ENCODE peak calls at places on chromosomes 1 and 21, in four cellular contexts. K is hepatocyte, I is HCT116, O is IMR-90. T is an unnamed sample.
A peak's percentile ranks its signal among the peaks of the same experiment; 100 is the strongest.

GRCh38 chr1:83834621-83835264 is 164.2 kb downstream of the TTLL7 start:
- DNase-seq in K (no peak), O (no peak), I (no peak), T (no peak)

GRCh38 chr1:244352156-244352830 is 99.4 kb downstream of the ADSS2 start:
- DNase-seq in K (no peak), O (no peak), I (no peak), T (no peak)

GRCh38 chr1:114454539-114454938 is 56.5 kb downstream of the TRIM33 start:
- DNase-seq in I (no peak), O (no peak), K (no peak), T (no peak)

GRCh38 chr21:45354970-45355369 is 50.0 kb upstream of the COL18A1 start:
- DNase-seq in O (no peak), K (no peak), I (no peak), T (no peak)

GRCh38 chr1:228014235-228014930 is 7.6 kb downstream of the WNT3A start:
- DNase-seq in I (no peak), K (peak; percentile 17), O (peak; percentile 38), T (no peak)

GRCh38 chr1:177585492-177586220 is 384.2 kb downstream of the SEC16B start:
- DNase-seq in I (no peak), O (no peak), K (peak; percentile 80), T (no peak)

GRCh38 chr21:46206163-46207005 is 22.1 kb upstream of the SPATC1L start:
- DNase-seq in O (no peak), K (no peak), I (no peak), T (no peak)

GRCh38 chr1:48691429-48692001 is 85.2 kb downstream of the BEND5 start:
- DNase-seq in K (no peak), I (no peak), O (no peak), T (no peak)

GRCh38 chr1:116403506-116404136 is 30.6 kb downstream of the ATP1A1 start:
- DNase-seq in K (no peak), O (no peak), I (no peak), T (no peak)

GRCh38 chr1:156426015-156426414 is 57.0 kb downstream of the RHBG start:
- DNase-seq in I (no peak), K (no peak), O (no peak), T (no peak)

GRCh38 chr1:169348356-169349036 is 19.1 kb downstream of the NME7 start:
- DNase-seq in O (peak; percentile 68), K (peak; percentile 74), I (peak; percentile 57), T (peak; percentile 84)

GRCh38 chr1:192763243-192763642 is 45.6 kb upstream of the RGS2 start:
- DNase-seq in O (peak; percentile 58), K (no peak), I (no peak), T (no peak)

GRCh38 chr1:2854611-2855010 is 53.1 kb upstream of the TTC34 start:
- DNase-seq in I (no peak), O (no peak), K (no peak), T (no peak)

GRCh38 chr1:110235839-110236682 is 25.9 kb downstream of the KCNC4 start:
- DNase-seq in I (peak; percentile 39), O (peak; percentile 85), K (peak; percentile 38), T (no peak)

GRCh38 chr21:29157084-29157483 is 26.6 kb downstream of the MAP3K7CL start:
- DNase-seq in O (no peak), K (no peak), I (no peak), T (no peak)

GRCh38 chr1:67605209-67605780 is 79.7 kb upstream of the GADD45A start:
- DNase-seq in O (no peak), K (no peak), I (no peak), T (no peak)

GRCh38 chr1:248098529-248098928 is 3.5 kb downstream of the OR2L13 start:
- DNase-seq in K (no peak), I (no peak), O (no peak), T (no peak)

GRCh38 chr1:94980049-94980908 is 53.4 kb upstream of the CNN3 start:
- DNase-seq in K (no peak), I (no peak), O (peak; percentile 81), T (no peak)

GRCh38 chr1:42658880-42659337 is 686 bp downstream of the PPIH start:
- DNase-seq in O (peak; percentile 43), I (no peak), K (peak; percentile 22), T (no peak)
- H3K4me3 ChIP-seq in O (peak overlapping the region; percentile 55), I (peak overlapping the region; percentile 98), K (peak overlapping the region; percentile 95), T (peak overlapping the region; percentile 84)

GRCh38 chr1:64864018-64864945 is 102.1 kb downstream of the JAK1 start:
- DNase-seq in K (no peak), I (peak; percentile 33), O (no peak), T (peak; percentile 90)

GRCh38 chr1:64871256-64871655 is 95.1 kb downstream of the JAK1 start:
- DNase-seq in O (no peak), K (no peak), I (no peak), T (no peak)

GRCh38 chr1:64865105-64865757 is 101.1 kb downstream of the JAK1 start:
- DNase-seq in I (no peak), O (no peak), K (no peak), T (no peak)

GRCh38 chr1:64867266-64867665 is 99.1 kb downstream of the JAK1 start:
- DNase-seq in I (no peak), K (no peak), O (peak; percentile 9), T (no peak)

GRCh38 chr1:64866689-64867088 is 99.7 kb downstream of the JAK1 start:
- DNase-seq in O (peak; percentile 43), I (no peak), K (no peak), T (no peak)
- H2AFZ ChIP-seq in O (no peak overlapping the region), I (no peak overlapping the region), K (no peak overlapping the region), T (no peak overlapping the region)

DNA sequence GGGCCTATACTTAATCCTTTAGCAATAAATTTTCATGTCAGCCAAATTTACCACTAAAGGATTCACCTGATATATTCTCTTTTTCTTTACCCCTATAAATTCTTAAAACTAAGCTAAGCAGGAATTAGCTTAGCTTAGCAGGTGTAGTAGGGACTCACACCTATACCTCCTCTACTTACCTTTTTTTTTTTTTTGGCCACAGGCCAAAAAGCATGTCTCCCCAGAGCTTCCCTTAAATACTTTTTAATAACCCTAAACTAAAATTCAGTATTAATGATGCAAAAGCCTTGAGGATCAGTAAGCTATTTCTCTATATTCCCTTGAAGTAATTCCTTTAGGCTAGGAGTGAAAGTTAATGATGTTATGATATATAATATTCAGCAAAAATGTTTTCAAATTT is 23.2 kb downstream of the PEA15 start:
- DNase-seq in K (no peak), O (no peak), I (no peak), T (no peak)
- H3K27ac ChIP-seq in K (no peak overlapping the region), O (no peak overlapping the region), I (no peak overlapping the region), T (no peak overlapping the region)

GRCh38 chr1:30885580-30886513 is 22.7 kb downstream of the SDC3 start:
- DNase-seq in K (no peak), I (no peak), O (no peak), T (no peak)

GRCh38 chr1:30884723-30885122 is 23.8 kb downstream of the SDC3 start:
- DNase-seq in I (no peak), K (no peak), O (no peak), T (no peak)

GRCh38 chr1:30881266-30882181 is 27.0 kb downstream of the SDC3 start:
- DNase-seq in I (no peak), K (no peak), O (no peak), T (peak; percentile 89)

GRCh38 chr1:30882678-30883388 is 25.7 kb downstream of the SDC3 start:
- DNase-seq in I (no peak), O (no peak), K (no peak), T (no peak)

GRCh38 chr1:30883389-30884172 is 25.0 kb downstream of the SDC3 start:
- DNase-seq in I (no peak), K (no peak), O (no peak), T (no peak)
- H3K4me3 ChIP-seq in I (no peak overlapping the region), K (no peak overlapping the region), O (no peak overlapping the region), T (no peak overlapping the region)

GRCh38 chr1:172789840-172790239 is 130.9 kb downstream of the FASLG start:
- DNase-seq in I (no peak), O (no peak), K (no peak), T (no peak)
- H2AFZ ChIP-seq in I (no peak overlapping the region), O (no peak overlapping the region), K (no peak overlapping the region), T (no peak overlapping the region)

GRCh38 chr1:187229496-187229895 is 400.7 kb downstream of the PLA2G4A start:
- DNase-seq in K (no peak), I (no peak), O (no peak), T (no peak)
- H3K27ac ChIP-seq in K (no peak overlapping the region), I (no peak overlapping the region), O (no peak overlapping the region), T (no peak overlapping the region)

GRCh38 chr1:151315565-151316235 is 11.5 kb downstream of the PI4KB start:
- DNase-seq in O (no peak), I (no peak), K (no peak), T (no peak)

GRCh38 chr1:151312439-151313225 is 14.6 kb downstream of the PI4KB start:
- DNase-seq in O (peak; percentile 28), K (no peak), I (no peak), T (no peak)

GRCh38 chr1:151314137-151314875 is 12.9 kb downstream of the PI4KB start:
- DNase-seq in O (peak; percentile 87), K (no peak), I (no peak), T (no peak)

GRCh38 chr1:151311589-151312331 is 15.5 kb downstream of the PI4KB start:
- DNase-seq in K (peak; percentile 95), O (peak; percentile 100), I (peak; percentile 96), T (no peak)

DNA sequence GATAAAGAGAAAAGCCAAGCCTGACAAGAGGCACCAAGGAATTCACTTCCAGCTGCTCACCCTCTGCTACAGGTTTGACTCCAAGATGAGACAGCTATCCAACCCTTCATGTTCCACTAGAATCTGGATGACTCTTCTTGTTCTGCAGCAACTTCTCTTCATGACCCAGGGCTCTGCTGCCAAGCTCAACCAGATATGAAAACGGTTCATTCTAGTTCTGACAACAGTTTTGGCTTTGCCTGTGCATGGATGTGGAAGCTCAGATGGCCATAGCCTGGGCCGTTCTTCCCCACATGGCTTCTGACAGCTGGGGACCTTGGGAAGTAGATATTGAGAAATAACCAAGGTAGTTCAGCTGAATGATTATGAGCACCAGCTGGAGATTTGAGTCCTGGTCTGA is 13.7 kb downstream of the PI4KB start:
- DNase-seq in K (no peak), I (no peak), O (no peak), T (no peak)
- H3K4me3 ChIP-seq in K (no peak overlapping the region), I (no peak overlapping the region), O (no peak overlapping the region), T (no peak overlapping the region)

DNA sequence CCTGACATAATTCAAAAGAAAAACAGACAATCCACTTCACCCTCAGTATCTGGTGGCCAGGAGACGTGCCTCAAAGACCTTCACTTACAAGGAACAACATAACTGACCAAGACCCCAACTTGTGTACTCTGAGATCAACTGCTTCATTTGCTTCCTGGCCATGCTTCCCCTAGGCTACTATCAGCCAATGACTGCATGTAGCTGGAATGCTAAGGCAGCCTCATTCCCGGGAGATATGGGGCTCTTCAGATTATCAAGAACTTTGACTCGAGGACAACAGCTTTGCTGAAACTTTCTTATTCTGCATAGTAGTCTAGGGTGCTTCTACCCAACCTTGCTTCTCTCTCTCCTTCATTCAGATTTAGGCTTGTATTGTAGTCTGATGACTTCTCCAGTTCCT is 11.7 kb upstream of the UCK2 start:
- DNase-seq in K (peak; percentile 45), I (no peak), O (peak; percentile 65), T (no peak)
- H2AFZ ChIP-seq in K (no peak overlapping the region), I (no peak overlapping the region), O (peak overlapping the region; percentile 19), T (no peak overlapping the region)